ENCODE peak calls at places on chromosome 2, in six cellular contexts. One of them, this sample, is unnamed.

GRCh38 chr2:8837795-8838140 is 355 bp upstream of the KIDINS220 start:
- DNase-seq in tibial artery: no peak
- DNase-seq in left lung: no peak
- DNase-seq in HEK293T: no peak
- DNase-seq in hypothalamus: no peak
- DNase-seq in Right ventricle myocardium inferior: no peak
- DNase-seq in this sample: peak; percentile 18

GRCh38 chr2:239264838-239265651 is 135.8 kb downstream of the HDAC4 start:
- DNase-seq in tibial artery: no peak
- DNase-seq in left lung: peak; percentile 68
- DNase-seq in HEK293T: no peak
- DNase-seq in hypothalamus: no peak
- DNase-seq in Right ventricle myocardium inferior: no peak
- DNase-seq in this sample: no peak

GRCh38 chr2:34910018-34910417 is 1310.9 kb upstream of the FAM98A start:
- DNase-seq in tibial artery: no peak
- DNase-seq in left lung: no peak
- DNase-seq in HEK293T: no peak
- DNase-seq in hypothalamus: no peak
- DNase-seq in Right ventricle myocardium inferior: no peak
- DNase-seq in this sample: no peak

GRCh38 chr2:183995632-183996031 is 602.7 kb upstream of the ZNF804A start:
- DNase-seq in tibial artery: no peak
- DNase-seq in left lung: no peak
- DNase-seq in HEK293T: no peak
- DNase-seq in hypothalamus: no peak
- DNase-seq in Right ventricle myocardium inferior: no peak
- DNase-seq in this sample: no peak

GRCh38 chr2:229798446-229799147 is 84.2 kb upstream of the DNER start:
- DNase-seq in tibial artery: no peak
- DNase-seq in left lung: no peak
- DNase-seq in HEK293T: no peak
- DNase-seq in hypothalamus: no peak
- DNase-seq in Right ventricle myocardium inferior: no peak
- DNase-seq in this sample: no peak

GRCh38 chr2:211688196-211688595 is 850.4 kb downstream of the ERBB4 start:
- DNase-seq in tibial artery: no peak
- DNase-seq in left lung: no peak
- DNase-seq in HEK293T: no peak
- DNase-seq in hypothalamus: no peak
- DNase-seq in Right ventricle myocardium inferior: no peak
- DNase-seq in this sample: no peak

GRCh38 chr2:224449212-224450147 is 47.6 kb upstream of the FAM124B start:
- DNase-seq in tibial artery: no peak
- DNase-seq in left lung: no peak
- DNase-seq in HEK293T: no peak
- DNase-seq in hypothalamus: no peak
- DNase-seq in Right ventricle myocardium inferior: no peak
- DNase-seq in this sample: no peak

GRCh38 chr2:139805378-139805777 is 1025.2 kb upstream of the NXPH2 start:
- DNase-seq in tibial artery: no peak
- DNase-seq in left lung: no peak
- DNase-seq in HEK293T: no peak
- DNase-seq in hypothalamus: no peak
- DNase-seq in Right ventricle myocardium inferior: no peak
- DNase-seq in this sample: no peak

GRCh38 chr2:27162151-27163121 is 13.6 kb downstream of the TCF23 start:
- DNase-seq in tibial artery: no peak
- DNase-seq in left lung: no peak
- DNase-seq in HEK293T: no peak
- DNase-seq in hypothalamus: no peak
- DNase-seq in Right ventricle myocardium inferior: no peak
- DNase-seq in this sample: no peak

GRCh38 chr2:206584323-206585116 is 57.8 kb upstream of the FAM237A start:
- DNase-seq in tibial artery: no peak
- DNase-seq in left lung: no peak
- DNase-seq in HEK293T: no peak
- DNase-seq in hypothalamus: no peak
- DNase-seq in Right ventricle myocardium inferior: no peak
- DNase-seq in this sample: no peak

GRCh38 chr2:132715554-132715953 is 45.5 kb upstream of the LYPD1 start:
- DNase-seq in tibial artery: no peak
- DNase-seq in left lung: no peak
- DNase-seq in HEK293T: no peak
- DNase-seq in hypothalamus: no peak
- DNase-seq in Right ventricle myocardium inferior: no peak
- DNase-seq in this sample: no peak

GRCh38 chr2:210003394-210003793 is 956 bp downstream of the RPE start:
- DNase-seq in tibial artery: no peak
- DNase-seq in left lung: no peak
- DNase-seq in HEK293T: no peak
- DNase-seq in hypothalamus: no peak
- DNase-seq in Right ventricle myocardium inferior: no peak
- DNase-seq in this sample: no peak

GRCh38 chr2:212228651-212229253 is 309.9 kb downstream of the ERBB4 start:
- DNase-seq in tibial artery: no peak
- DNase-seq in left lung: no peak
- DNase-seq in HEK293T: no peak
- DNase-seq in hypothalamus: no peak
- DNase-seq in Right ventricle myocardium inferior: no peak
- DNase-seq in this sample: no peak

GRCh38 chr2:133452146-133452545 is 116.1 kb downstream of the NCKAP5 start:
- DNase-seq in tibial artery: no peak
- DNase-seq in left lung: no peak
- DNase-seq in HEK293T: no peak
- DNase-seq in hypothalamus: no peak
- DNase-seq in Right ventricle myocardium inferior: no peak
- DNase-seq in this sample: no peak

GRCh38 chr2:160493227-160494028 is at the start of gene RBMS1:
- DNase-seq in tibial artery: peak; percentile 38
- DNase-seq in left lung: peak; percentile 74
- DNase-seq in HEK293T: peak; percentile 66
- DNase-seq in hypothalamus: peak; percentile 34
- DNase-seq in Right ventricle myocardium inferior: peak; percentile 90
- DNase-seq in this sample: peak; percentile 73

GRCh38 chr2:228657807-228658402 is 476.4 kb upstream of the SPHKAP start:
- DNase-seq in tibial artery: no peak
- DNase-seq in left lung: no peak
- DNase-seq in HEK293T: no peak
- DNase-seq in hypothalamus: no peak
- DNase-seq in Right ventricle myocardium inferior: no peak
- DNase-seq in this sample: no peak

GRCh38 chr2:74528600-74529356 is 728 bp downstream of the AUP1 start:
- DNase-seq in tibial artery: no peak
- DNase-seq in left lung: no peak
- DNase-seq in HEK293T: no peak
- DNase-seq in hypothalamus: no peak
- DNase-seq in Right ventricle myocardium inferior: no peak
- DNase-seq in this sample: no peak

GRCh38 chr2:6922201-6922656 is 5.0 kb downstream of the RNF144A start:
- DNase-seq in tibial artery: no peak
- DNase-seq in left lung: no peak
- DNase-seq in HEK293T: peak; percentile 18
- DNase-seq in hypothalamus: no peak
- DNase-seq in Right ventricle myocardium inferior: no peak
- DNase-seq in this sample: no peak

GRCh38 chr2:72263781-72264060 is 116.1 kb upstream of the CYP26B1 start:
- DNase-seq in tibial artery: no peak
- DNase-seq in left lung: no peak
- DNase-seq in HEK293T: no peak
- DNase-seq in hypothalamus: peak; percentile 3
- DNase-seq in Right ventricle myocardium inferior: no peak
- DNase-seq in this sample: peak; percentile 12

GRCh38 chr2:174964404-174964803 is 40.8 kb downstream of the CHN1 start:
- DNase-seq in tibial artery: no peak
- DNase-seq in left lung: no peak
- DNase-seq in HEK293T: no peak
- DNase-seq in hypothalamus: no peak
- DNase-seq in Right ventricle myocardium inferior: no peak
- DNase-seq in this sample: no peak

GRCh38 chr2:225735844-225736243 is 336.3 kb downstream of the NYAP2 start:
- DNase-seq in tibial artery: no peak
- DNase-seq in left lung: no peak
- DNase-seq in HEK293T: no peak
- DNase-seq in hypothalamus: no peak
- DNase-seq in Right ventricle myocardium inferior: no peak
- DNase-seq in this sample: no peak

GRCh38 chr2:13006407-13006806 is 289.7 kb downstream of the TRIB2 start:
- DNase-seq in tibial artery: no peak
- DNase-seq in left lung: no peak
- DNase-seq in HEK293T: no peak
- DNase-seq in hypothalamus: no peak
- DNase-seq in Right ventricle myocardium inferior: no peak
- DNase-seq in this sample: no peak

GRCh38 chr2:27809761-27810241 is 38.3 kb downstream of the MRPL33 start:
- DNase-seq in tibial artery: no peak
- DNase-seq in left lung: no peak
- DNase-seq in HEK293T: no peak
- DNase-seq in hypothalamus: no peak
- DNase-seq in Right ventricle myocardium inferior: no peak
- DNase-seq in this sample: no peak

GRCh38 chr2:40487592-40487991 is 35.7 kb upstream of the SLC8A1 start:
- DNase-seq in tibial artery: peak; percentile 36
- DNase-seq in left lung: peak; percentile 43
- DNase-seq in HEK293T: no peak
- DNase-seq in hypothalamus: no peak
- DNase-seq in Right ventricle myocardium inferior: no peak
- DNase-seq in this sample: no peak

GRCh38 chr2:222893716-222894115 is 32.9 kb downstream of the ACSL3 start:
- DNase-seq in tibial artery: no peak
- DNase-seq in left lung: no peak
- DNase-seq in HEK293T: no peak
- DNase-seq in hypothalamus: no peak
- DNase-seq in Right ventricle myocardium inferior: no peak
- DNase-seq in this sample: no peak

GRCh38 chr2:197296861-197297260 is 13.7 kb downstream of the ANKRD44 start:
- DNase-seq in tibial artery: no peak
- DNase-seq in left lung: no peak
- DNase-seq in HEK293T: no peak
- DNase-seq in hypothalamus: no peak
- DNase-seq in Right ventricle myocardium inferior: no peak
- DNase-seq in this sample: no peak

GRCh38 chr2:150681120-150681796 is 193.8 kb upstream of the RND3 start:
- DNase-seq in tibial artery: no peak
- DNase-seq in left lung: no peak
- DNase-seq in HEK293T: no peak
- DNase-seq in hypothalamus: no peak
- DNase-seq in Right ventricle myocardium inferior: no peak
- DNase-seq in this sample: no peak

GRCh38 chr2:225097035-225097434 is 54.8 kb upstream of the DOCK10 start:
- DNase-seq in tibial artery: no peak
- DNase-seq in left lung: no peak
- DNase-seq in HEK293T: no peak
- DNase-seq in hypothalamus: no peak
- DNase-seq in Right ventricle myocardium inferior: no peak
- DNase-seq in this sample: no peak

GRCh38 chr2:24489942-24490673 is 946 bp upstream of the NCOA1 start:
- DNase-seq in tibial artery: no peak
- DNase-seq in left lung: peak; percentile 47
- DNase-seq in HEK293T: peak; percentile 22
- DNase-seq in hypothalamus: no peak
- DNase-seq in Right ventricle myocardium inferior: no peak
- DNase-seq in this sample: no peak

GRCh38 chr2:235688511-235689426 is 194.9 kb downstream of the AGAP1 start:
- DNase-seq in tibial artery: no peak
- DNase-seq in left lung: no peak
- DNase-seq in HEK293T: no peak
- DNase-seq in hypothalamus: no peak
- DNase-seq in Right ventricle myocardium inferior: no peak
- DNase-seq in this sample: no peak

GRCh38 chr2:24052951-24053350 is 3.4 kb downstream of the FKBP1B start:
- DNase-seq in tibial artery: no peak
- DNase-seq in left lung: no peak
- DNase-seq in HEK293T: no peak
- DNase-seq in hypothalamus: no peak
- DNase-seq in Right ventricle myocardium inferior: no peak
- DNase-seq in this sample: no peak

GRCh38 chr2:74551942-74552913 is 1.5 kb downstream of the LOXL3 start:
- DNase-seq in tibial artery: no peak
- DNase-seq in left lung: no peak
- DNase-seq in HEK293T: no peak
- DNase-seq in hypothalamus: no peak
- DNase-seq in Right ventricle myocardium inferior: no peak
- DNase-seq in this sample: no peak

GRCh38 chr2:10332402-10333246 is 29.9 kb downstream of the HPCAL1 start:
- DNase-seq in tibial artery: no peak
- DNase-seq in left lung: peak; percentile 53
- DNase-seq in HEK293T: peak; percentile 48
- DNase-seq in hypothalamus: no peak
- DNase-seq in Right ventricle myocardium inferior: no peak
- DNase-seq in this sample: no peak

GRCh38 chr2:204643326-204643725 is 98.1 kb downstream of the PARD3B start:
- DNase-seq in tibial artery: no peak
- DNase-seq in left lung: no peak
- DNase-seq in HEK293T: no peak
- DNase-seq in hypothalamus: no peak
- DNase-seq in Right ventricle myocardium inferior: no peak
- DNase-seq in this sample: no peak